ENCODE peak calls at places on chromosomes 16 and 17, in eight cellular contexts. One of them, this sample, is unnamed.

GRCh38 chr16:3025032-3026002 is 1.5 kb downstream of the THOC6 start:
- DNase-seq in upper lobe of left lung: no peak
- DNase-seq in neural crest cell: no peak
- DNase-seq in WTC11: no peak
- DNase-seq in nucleus accumbens: no peak
- DNase-seq in amniotic stem cell: no peak
- DNase-seq in left ventricle myocardium inferior: no peak
- DNase-seq in ovary: peak
- DNase-seq in this sample: no peak

GRCh38 chr17:606501-607243 is 108.0 kb downstream of the VPS53 start:
- DNase-seq in ovary: no peak
- DNase-seq in upper lobe of left lung: no peak
- DNase-seq in amniotic stem cell: no peak
- DNase-seq in nucleus accumbens: no peak
- DNase-seq in WTC11: no peak
- DNase-seq in neural crest cell: no peak
- DNase-seq in left ventricle myocardium inferior: no peak
- DNase-seq in this sample: no peak

GRCh38 chr16:59848314-59848713 is 1114.2 kb upstream of the GOT2 start:
- DNase-seq in WTC11: no peak
- DNase-seq in left ventricle myocardium inferior: no peak
- DNase-seq in upper lobe of left lung: no peak
- DNase-seq in nucleus accumbens: no peak
- DNase-seq in neural crest cell: no peak
- DNase-seq in ovary: no peak
- DNase-seq in amniotic stem cell: no peak
- DNase-seq in this sample: no peak

GRCh38 chr17:31371511-31372097 is 19.9 kb upstream of the RAB11FIP4 start:
- DNase-seq in neural crest cell: no peak
- DNase-seq in left ventricle myocardium inferior: no peak
- DNase-seq in ovary: no peak
- DNase-seq in WTC11: no peak
- DNase-seq in nucleus accumbens: no peak
- DNase-seq in upper lobe of left lung: no peak
- DNase-seq in amniotic stem cell: no peak
- DNase-seq in this sample: no peak

GRCh38 chr17:48752399-48753288 is 24.1 kb upstream of the HOXB13 start:
- DNase-seq in neural crest cell: no peak
- DNase-seq in nucleus accumbens: no peak
- DNase-seq in amniotic stem cell: no peak
- DNase-seq in WTC11: no peak
- DNase-seq in ovary: no peak
- DNase-seq in upper lobe of left lung: peak
- DNase-seq in left ventricle myocardium inferior: no peak
- DNase-seq in this sample: no peak

GRCh38 chr16:19871721-19872120 is 12.9 kb downstream of the GPRC5B start:
- DNase-seq in upper lobe of left lung: peak
- DNase-seq in nucleus accumbens: no peak
- DNase-seq in WTC11: no peak
- DNase-seq in left ventricle myocardium inferior: no peak
- DNase-seq in ovary: no peak
- DNase-seq in amniotic stem cell: no peak
- DNase-seq in neural crest cell: no peak
- DNase-seq in this sample: no peak

GRCh38 chr16:81175325-81175891 is 63.1 kb upstream of the BCO1 start:
- DNase-seq in WTC11: no peak
- DNase-seq in left ventricle myocardium inferior: no peak
- DNase-seq in nucleus accumbens: no peak
- DNase-seq in ovary: no peak
- DNase-seq in amniotic stem cell: peak
- DNase-seq in upper lobe of left lung: no peak
- DNase-seq in neural crest cell: no peak
- DNase-seq in this sample: no peak

GRCh38 chr17:31115168-31115567 is 20.4 kb downstream of the NF1 start:
- DNase-seq in amniotic stem cell: no peak
- DNase-seq in nucleus accumbens: no peak
- DNase-seq in ovary: no peak
- DNase-seq in neural crest cell: no peak
- DNase-seq in upper lobe of left lung: no peak
- DNase-seq in WTC11: no peak
- DNase-seq in left ventricle myocardium inferior: no peak
- DNase-seq in this sample: no peak

GRCh38 chr17:32429598-32429997 is 14.7 kb upstream of the PSMD11 start:
- DNase-seq in neural crest cell: no peak
- DNase-seq in upper lobe of left lung: no peak
- DNase-seq in ovary: no peak
- DNase-seq in amniotic stem cell: no peak
- DNase-seq in nucleus accumbens: no peak
- DNase-seq in left ventricle myocardium inferior: no peak
- DNase-seq in WTC11: no peak
- DNase-seq in this sample: no peak

GRCh38 chr17:44203731-44204452 is 4.2 kb upstream of the ATXN7L3 start:
- DNase-seq in upper lobe of left lung: no peak
- DNase-seq in ovary: no peak
- DNase-seq in amniotic stem cell: no peak
- DNase-seq in nucleus accumbens: no peak
- DNase-seq in neural crest cell: peak
- DNase-seq in left ventricle myocardium inferior: no peak
- DNase-seq in WTC11: peak
- DNase-seq in this sample: no peak

GRCh38 chr17:75842411-75842810 is 1.8 kb downstream of the UNC13D start:
- DNase-seq in neural crest cell: no peak
- DNase-seq in ovary: no peak
- DNase-seq in left ventricle myocardium inferior: no peak
- DNase-seq in nucleus accumbens: no peak
- DNase-seq in amniotic stem cell: no peak
- DNase-seq in WTC11: no peak
- DNase-seq in upper lobe of left lung: no peak
- DNase-seq in this sample: no peak

GRCh38 chr16:70467608-70468007 is 13.2 kb downstream of the FCSK start:
- DNase-seq in left ventricle myocardium inferior: no peak
- DNase-seq in amniotic stem cell: no peak
- DNase-seq in upper lobe of left lung: no peak
- DNase-seq in neural crest cell: no peak
- DNase-seq in WTC11: no peak
- DNase-seq in nucleus accumbens: no peak
- DNase-seq in ovary: no peak
- DNase-seq in this sample: no peak

GRCh38 chr17:79223471-79223870 is 148.8 kb downstream of the ENGASE start:
- DNase-seq in WTC11: no peak
- DNase-seq in left ventricle myocardium inferior: no peak
- DNase-seq in upper lobe of left lung: no peak
- DNase-seq in neural crest cell: no peak
- DNase-seq in amniotic stem cell: no peak
- DNase-seq in ovary: no peak
- DNase-seq in nucleus accumbens: no peak
- DNase-seq in this sample: no peak

GRCh38 chr17:27294689-27295630 is 1.0 kb downstream of the WSB1 start:
- DNase-seq in amniotic stem cell: peak
- DNase-seq in upper lobe of left lung: no peak
- DNase-seq in left ventricle myocardium inferior: no peak
- DNase-seq in nucleus accumbens: no peak
- DNase-seq in WTC11: no peak
- DNase-seq in ovary: peak
- DNase-seq in neural crest cell: peak
- DNase-seq in this sample: peak

GRCh38 chr17:74758846-74759163 is 10.4 kb downstream of the NHERF1 start:
- DNase-seq in nucleus accumbens: no peak
- DNase-seq in amniotic stem cell: no peak
- DNase-seq in ovary: no peak
- DNase-seq in upper lobe of left lung: no peak
- DNase-seq in neural crest cell: no peak
- DNase-seq in WTC11: no peak
- DNase-seq in left ventricle myocardium inferior: no peak
- DNase-seq in this sample: no peak

GRCh38 chr17:21194688-21195087 is 19.3 kb downstream of the TMEM11 start:
- DNase-seq in WTC11: no peak
- DNase-seq in amniotic stem cell: no peak
- DNase-seq in nucleus accumbens: no peak
- DNase-seq in ovary: peak
- DNase-seq in left ventricle myocardium inferior: peak
- DNase-seq in upper lobe of left lung: no peak
- DNase-seq in neural crest cell: no peak
- DNase-seq in this sample: no peak

GRCh38 chr17:27670791-27671590 is 40.0 kb downstream of the LGALS9 start:
- DNase-seq in upper lobe of left lung: no peak
- DNase-seq in left ventricle myocardium inferior: no peak
- DNase-seq in neural crest cell: no peak
- DNase-seq in WTC11: no peak
- DNase-seq in nucleus accumbens: no peak
- DNase-seq in amniotic stem cell: no peak
- DNase-seq in ovary: no peak
- DNase-seq in this sample: no peak